ENCODE peak calls at places on chromosomes 12 and 14, in six cellular contexts. H, Y, T, M, V and J are unnamed samples.

GRCh38 chr12:120363274-120363855 is 5.6 kb downstream of the MSI1 start:
- DNase-seq in H (no peak), Y (no peak), T (no peak), M (no peak), V (no peak), J (no peak)

GRCh38 chr12:6852651-6853354 is 853 bp downstream of the USP5 start:
- DNase-seq in H (no peak), Y (no peak), T (no peak), M (no peak), V (no peak), J (no peak)

GRCh38 chr12:88855301-88855700 is 275.0 kb upstream of the KITLG start:
- DNase-seq in H (no peak), Y (no peak), T (no peak), M (no peak), V (no peak), J (no peak)

GRCh38 chr14:37973031-37973908 is 234.4 kb upstream of the SSTR1 start:
- DNase-seq in H (no peak), Y (no peak), T (no peak), M (no peak), V (peak; percentile 20), J (no peak)

GRCh38 chr12:68175566-68176033 is 16.1 kb upstream of the IFNG start:
- DNase-seq in H (no peak), Y (no peak), T (no peak), M (no peak), V (no peak), J (peak; percentile 74)

GRCh38 chr12:94534278-94534677 is 74.6 kb upstream of the CEP83 start:
- DNase-seq in H (no peak), Y (no peak), T (no peak), M (no peak), V (no peak), J (no peak)

GRCh38 chr12:49984476-49984890 is 11.7 kb downstream of the AQP6 start:
- DNase-seq in H (no peak), Y (no peak), T (no peak), M (no peak), V (no peak), J (no peak)

GRCh38 chr12:123141615-123142517 is 9.0 kb downstream of the PITPNM2 start:
- DNase-seq in H (no peak), Y (peak; percentile 60), T (peak; percentile 81), M (no peak), V (peak; percentile 30), J (no peak)

GRCh38 chr12:61504396-61505115 is 755.6 kb upstream of the USP15 start:
- DNase-seq in H (no peak), Y (no peak), T (no peak), M (no peak), V (no peak), J (no peak)